ENCODE peak calls at places on chromosomes 5 and 9, in five cellular contexts. P, Y, U, E and I are unnamed samples.

GRCh38 chr5:126471875-126472537 is 48.8 kb downstream of the GRAMD2B start:
- DNase-seq in P (no peak), Y (no peak), U (peak), E (no peak), I (peak)

GRCh38 chr9:113511047-113511521 is 47.6 kb downstream of the RGS3 start:
- DNase-seq in P (no peak), Y (no peak), U (no peak), E (no peak), I (no peak)

GRCh38 chr5:66307647-66308257 is 163.7 kb downstream of the SREK1 start:
- DNase-seq in P (no peak), Y (no peak), U (peak), E (no peak), I (peak)

GRCh38 chr5:25604682-25605081 is 959.9 kb upstream of the CDH10 start:
- DNase-seq in P (no peak), Y (no peak), U (no peak), E (no peak), I (no peak)

GRCh38 chr5:95931118-95931833 is 30.4 kb downstream of the ELL2 start:
- DNase-seq in P (no peak), Y (no peak), U (no peak), E (no peak), I (no peak)

GRCh38 chr5:100273846-100274580 is 261.2 kb upstream of the FAM174A start:
- DNase-seq in P (no peak), Y (no peak), U (no peak), E (no peak), I (no peak)

GRCh38 chr9:116027511-116027910 is 126.1 kb upstream of the PAPPA start:
- DNase-seq in P (no peak), Y (no peak), U (peak), E (no peak), I (peak)

GRCh38 chr9:899440-900184 is 58.1 kb downstream of the DMRT1 start:
- DNase-seq in P (no peak), Y (no peak), U (no peak), E (no peak), I (no peak)

GRCh38 chr5:137254153-137254552 is 245.0 kb downstream of the SPOCK1 start:
- DNase-seq in P (no peak), Y (no peak), U (peak), E (no peak), I (peak)

GRCh38 chr5:160774006-160774405 is 78.0 kb downstream of the ATP10B start:
- DNase-seq in P (no peak), Y (no peak), U (no peak), E (no peak), I (no peak)

GRCh38 chr9:107547772-107548297 is 58.3 kb upstream of the KLF4 start:
- DNase-seq in P (no peak), Y (no peak), U (no peak), E (no peak), I (no peak)

GRCh38 chr9:107948601-107949000 is 459.0 kb upstream of the KLF4 start:
- DNase-seq in P (no peak), Y (no peak), U (no peak), E (no peak), I (peak)

GRCh38 chr5:150633424-150633823 is 7.0 kb upstream of the SYNPO start:
- DNase-seq in P (no peak), Y (no peak), U (no peak), E (no peak), I (no peak)

GRCh38 chr9:120484162-120484561 is 95.8 kb downstream of the CDK5RAP2 start:
- DNase-seq in P (no peak), Y (no peak), U (no peak), E (no peak), I (no peak)

GRCh38 chr5:17257705-17258273 is 40.4 kb downstream of the BASP1 start:
- DNase-seq in P (no peak), Y (no peak), U (no peak), E (no peak), I (no peak)

GRCh38 chr5:132095077-132095744 is 21.6 kb downstream of the CSF2 start:
- DNase-seq in P (peak), Y (no peak), U (no peak), E (no peak), I (no peak)

GRCh38 chr9:124216474-124217176 is 41.1 kb upstream of the NEK6 start:
- DNase-seq in P (peak), Y (no peak), U (no peak), E (no peak), I (peak)